ENCODE peak calls at places on chromosomes 4 and X, in nine cellular contexts. L, M, G, B, V, X, P, R and N are unnamed samples.

GRCh38 chr4:133997440-133997839 is 204.1 kb downstream of the PABPC4L start:
- DNase-seq in R (no peak), P (no peak), X (no peak), L (peak), G (no peak), V (peak), B (peak), M (no peak), N (peak)

GRCh38 chrX:31091819-31092218 is 20.0 kb upstream of the FTHL17 start:
- DNase-seq in M (no peak), B (no peak), R (no peak), X (no peak), P (no peak), V (no peak), L (no peak), G (no peak), N (no peak)

GRCh38 chr4:60648774-60649173 is 551.4 kb upstream of the ADGRL3 start:
- DNase-seq in V (no peak), B (no peak), M (no peak), L (no peak), P (no peak), X (no peak), R (no peak), G (no peak), N (no peak)

GRCh38 chr4:19835429-19835828 is 416.3 kb upstream of the SLIT2 start:
- DNase-seq in L (no peak), X (no peak), V (no peak), R (no peak), P (no peak), M (no peak), G (no peak), B (no peak), N (no peak)

GRCh38 chr4:513327-513726 is 14.3 kb downstream of the PIGG start:
- DNase-seq in L (no peak), X (peak), P (no peak), M (no peak), R (no peak), G (no peak), B (no peak), V (no peak), N (no peak)

GRCh38 chrX:136205882-136206281 is 45.3 kb downstream of the MAP7D3 start:
- DNase-seq in L (no peak), R (no peak), P (no peak), G (no peak), V (no peak), M (no peak), X (no peak), B (no peak), N (no peak)

GRCh38 chrX:110216027-110216426 is 101.9 kb downstream of the AMMECR1 start:
- DNase-seq in L (no peak), G (no peak), R (no peak), X (no peak), M (no peak), V (no peak), P (no peak), B (no peak), N (no peak)

GRCh38 chr4:141346144-141346543 is 125.4 kb downstream of the ZNF330 start:
- DNase-seq in V (peak), L (peak), X (no peak), B (peak), M (no peak), P (peak), G (no peak), R (peak), N (no peak)

GRCh38 chrX:39238017-39238416 is 436.8 kb downstream of the MID1IP1 start:
- DNase-seq in B (no peak), R (no peak), M (no peak), X (no peak), G (no peak), P (no peak), V (no peak), L (no peak), N (no peak)

GRCh38 chr4:67712650-67713530 is 11.9 kb upstream of the UBA6 start:
- DNase-seq in R (no peak), V (no peak), P (no peak), L (no peak), B (no peak), G (no peak), X (no peak), M (no peak), N (no peak)

GRCh38 chr4:74197123-74197522 is 39.2 kb downstream of the MTHFD2L start:
- DNase-seq in P (no peak), G (no peak), R (no peak), L (no peak), X (no peak), M (no peak), V (no peak), B (no peak), N (no peak)

GRCh38 chr4:129037093-129037492 is 56.2 kb downstream of the SCLT1 start:
- DNase-seq in L (no peak), B (no peak), V (no peak), P (no peak), M (no peak), X (no peak), R (no peak), G (no peak), N (no peak)

GRCh38 chr4:153114771-153115321 is 89.4 kb upstream of the TRIM2 start:
- DNase-seq in P (peak), M (peak), B (peak), X (no peak), G (peak), V (peak), R (no peak), L (peak), N (peak)

GRCh38 chr4:24857996-24858395 is 54.8 kb downstream of the CCDC149 start:
- DNase-seq in L (peak), M (no peak), R (peak), P (no peak), G (no peak), V (peak), B (peak), X (no peak), N (peak)